ENCODE peak calls at places on chromosomes 3 and 15, in eight cellular contexts. G, T, Z, P, J, N, U and I are unnamed samples.

GRCh38 chr3:174462908-174463307 is 396.2 kb upstream of the NAALADL2 start:
- DNase-seq in G (no peak), T (no peak), Z (no peak), P (no peak), J (no peak), N (no peak), U (no peak), I (no peak)

GRCh38 chr3:41053220-41053619 is 146.1 kb upstream of the CTNNB1 start:
- DNase-seq in G (no peak), T (no peak), Z (no peak), P (no peak), J (no peak), N (no peak), U (no peak), I (peak; percentile 27)

GRCh38 chr15:57529748-57530147 is 62.0 kb upstream of the MYZAP start:
- DNase-seq in G (no peak), T (no peak), Z (no peak), P (no peak), J (no peak), N (no peak), U (no peak), I (no peak)

GRCh38 chr3:47791193-47791855 is 9.6 kb upstream of the SMARCC1 start:
- DNase-seq in G (no peak), T (no peak), Z (no peak), P (no peak), J (no peak), N (no peak), U (no peak), I (no peak)

GRCh38 chr3:10707089-10707983 is 108.7 kb upstream of the SLC6A11 start:
- DNase-seq in G (no peak), T (no peak), Z (peak; percentile 57), P (no peak), J (no peak), N (no peak), U (no peak), I (no peak)

GRCh38 chr3:56131976-56132590 is 336.2 kb downstream of the ERC2 start:
- DNase-seq in G (peak; percentile 94), T (no peak), Z (no peak), P (no peak), J (peak; percentile 76), N (no peak), U (no peak), I (no peak)

GRCh38 chr3:73600293-73600938 is 24.3 kb downstream of the PDZRN3 start:
- DNase-seq in G (peak; percentile 100), T (no peak), Z (no peak), P (no peak), J (no peak), N (no peak), U (no peak), I (no peak)

GRCh38 chr3:63976166-63976861 is 47.0 kb downstream of the PSMD6 start:
- DNase-seq in G (peak; percentile 98), T (no peak), Z (no peak), P (no peak), J (no peak), N (no peak), U (no peak), I (no peak)

GRCh38 chr3:110166791-110167190 is 829.4 kb upstream of the DPPA4 start:
- DNase-seq in G (no peak), T (no peak), Z (no peak), P (no peak), J (no peak), N (no peak), U (no peak), I (no peak)

GRCh38 chr15:71052356-71052755 is 62.9 kb upstream of the THSD4 start:
- DNase-seq in G (peak; percentile 78), T (no peak), Z (no peak), P (no peak), J (no peak), N (no peak), U (no peak), I (no peak)

GRCh38 chr15:101207867-101208288 is 44.0 kb downstream of the CHSY1 start:
- DNase-seq in G (peak; percentile 81), T (no peak), Z (no peak), P (no peak), J (no peak), N (no peak), U (no peak), I (no peak)

GRCh38 chr15:85333132-85333831 is 47.1 kb upstream of the AKAP13 start:
- DNase-seq in G (peak; percentile 98), T (no peak), Z (no peak), P (no peak), J (no peak), N (no peak), U (no peak), I (no peak)